ENCODE peak calls at places on chromosomes 2 and 18, in five cellular contexts. W is Calu3, S is fibroblast of mammary gland, O is lower leg skin, T is glutamatergic neuron. B is an unnamed sample.

GRCh38 chr2:190979906-190980629 is 33.9 kb downstream of the STAT1 start:
- DNase-seq in T (no peak), W (no peak), S (no peak), O (no peak), B (no peak)

GRCh38 chr2:98508690-98509054 is 64.0 kb downstream of the INPP4A start:
- DNase-seq in W (no peak), O (peak), S (peak), T (no peak), B (no peak)

GRCh38 chr18:32610116-32610630 is 139.5 kb upstream of the GAREM1 start:
- DNase-seq in O (no peak), S (no peak), T (no peak), W (no peak), B (no peak)

GRCh38 chr2:67790622-67791021 is 272.2 kb downstream of the C1D start:
- DNase-seq in O (no peak), S (peak), W (no peak), T (no peak), B (no peak)

GRCh38 chr2:222255090-222255489 is 43.7 kb downstream of the PAX3 start:
- DNase-seq in S (no peak), W (no peak), T (no peak), O (no peak), B (no peak)

GRCh38 chr2:83784315-83784714 is 674.8 kb downstream of the SUCLG1 start:
- DNase-seq in T (no peak), W (no peak), S (no peak), O (no peak), B (no peak)

GRCh38 chr2:182406221-182406620 is 20.6 kb downstream of the PDE1A start:
- DNase-seq in S (peak), T (no peak), W (no peak), O (no peak), B (no peak)

GRCh38 chr18:79926715-79927596 is 24.5 kb downstream of the SLC66A2 start:
- DNase-seq in W (no peak), S (no peak), O (peak), T (no peak), B (peak)

GRCh38 chr2:36277146-36277808 is 78.3 kb upstream of the CRIM1 start:
- DNase-seq in O (no peak), S (peak), T (no peak), W (peak), B (no peak)

GRCh38 chr2:36607947-36608346 is 10.0 kb upstream of the FEZ2 start:
- DNase-seq in S (no peak), O (no peak), W (no peak), T (no peak), B (no peak)

GRCh38 chr2:122703676-122704075 is 948.2 kb downstream of the TSN start:
- DNase-seq in T (no peak), S (no peak), W (no peak), O (no peak), B (no peak)

GRCh38 chr2:43225093-43225787 is 1.2 kb downstream of the ZFP36L2 start:
- DNase-seq in W (peak), O (no peak), S (peak), T (peak), B (no peak)

GRCh38 chr2:188443207-188443606 is 151.5 kb downstream of the GULP1 start:
- DNase-seq in S (no peak), O (no peak), W (no peak), T (no peak), B (no peak)

B was measured in chondrocyte.